ENCODE peak calls at places on chromosomes 12 and 14, in nine cellular contexts. P is SK-N-DZ, G is body of pancreas, I is adipocyte, Z is suprapubic skin, Q is lung microvascular endothelial cell, J is GM04503, R is neural crest cell, V is Caco-2. Y is an unnamed sample.

GRCh38 chr12:5615760-5616159 is 183.9 kb downstream of the NTF3 start:
- DNase-seq in P (no peak), G (no peak), I (no peak), Z (no peak), Q (no peak), J (no peak), R (no peak), V (no peak), Y (no peak)

GRCh38 chr14:58768977-58769376 is 131.2 kb downstream of the DACT1 start:
- DNase-seq in P (no peak), G (no peak), I (no peak), Z (no peak), Q (no peak), J (no peak), R (no peak), V (no peak), Y (no peak)

GRCh38 chr12:72323881-72324280 is 51.7 kb downstream of the TRHDE start:
- DNase-seq in P (no peak), G (no peak), I (peak; percentile 19), Z (no peak), Q (no peak), J (peak; percentile 56), R (no peak), V (no peak), Y (no peak)

GRCh38 chr12:26238341-26239126 is 43.2 kb downstream of the SSPN start:
- DNase-seq in P (no peak), G (no peak), I (peak; percentile 35), Z (no peak), Q (no peak), J (no peak), R (no peak), V (no peak), Y (no peak)

GRCh38 chr12:131044136-131044535 is 90.4 kb downstream of the ADGRD1 start:
- DNase-seq in P (no peak), G (no peak), I (no peak), Z (no peak), Q (no peak), J (no peak), R (no peak), V (no peak), Y (no peak)

GRCh38 chr14:77936138-77936639 is 136.3 kb downstream of the ADCK1 start:
- DNase-seq in P (no peak), G (no peak), I (no peak), Z (no peak), Q (no peak), J (no peak), R (no peak), V (no peak), Y (peak; percentile 66)

GRCh38 chr14:94697773-94698556 is 71.9 kb downstream of the GSC start:
- DNase-seq in P (no peak), G (no peak), I (no peak), Z (no peak), Q (no peak), J (no peak), R (no peak), V (no peak), Y (no peak)

GRCh38 chr14:35821546-35822411 is 4.4 kb upstream of the BRMS1L start:
- DNase-seq in P (peak; percentile 52), G (peak; percentile 24), I (peak; percentile 70), Z (no peak), Q (peak; percentile 50), J (no peak), R (no peak), V (peak; percentile 41), Y (peak; percentile 83)

GRCh38 chr12:93153321-93153720 is 224.2 kb upstream of the EEA1 start:
- DNase-seq in P (no peak), G (no peak), I (no peak), Z (no peak), Q (peak; percentile 31), J (no peak), R (no peak), V (no peak), Y (no peak)

GRCh38 chr12:127911289-127911688 is 355.7 kb upstream of the TMEM132C start:
- DNase-seq in P (no peak), G (no peak), I (no peak), Z (no peak), Q (no peak), J (no peak), R (no peak), V (no peak), Y (no peak)

GRCh38 chr12:72203764-72204335 is 68.3 kb upstream of the TRHDE start:
- DNase-seq in P (no peak), G (no peak), I (no peak), Z (no peak), Q (no peak), J (no peak), R (no peak), V (no peak), Y (no peak)

GRCh38 chr12:56880416-56881035 is 53.7 kb downstream of the SDR9C7 start:
- DNase-seq in P (no peak), G (no peak), I (no peak), Z (no peak), Q (no peak), J (peak; percentile 13), R (no peak), V (no peak), Y (no peak)

GRCh38 chr12:53259891-53260290 is 8.2 kb upstream of the ESPL1 start:
- DNase-seq in P (no peak), G (no peak), I (no peak), Z (no peak), Q (no peak), J (no peak), R (no peak), V (no peak), Y (no peak)

GRCh38 chr14:93010543-93011541 is 87.9 kb downstream of the CHGA start:
- DNase-seq in P (no peak), G (no peak), I (no peak), Z (no peak), Q (no peak), J (no peak), R (no peak), V (no peak), Y (peak; percentile 73)

GRCh38 chr14:95299271-95299670 is 20.4 kb downstream of the CLMN start:
- DNase-seq in P (no peak), G (no peak), I (no peak), Z (no peak), Q (no peak), J (no peak), R (no peak), V (no peak), Y (no peak)

GRCh38 chr12:18224745-18225144 is 36.6 kb upstream of the PIK3C2G start:
- DNase-seq in P (peak; percentile 15), G (no peak), I (peak; percentile 76), Z (no peak), Q (no peak), J (no peak), R (no peak), V (peak; percentile 15), Y (peak; percentile 21)

GRCh38 chr14:98270201-98270600 is 1001.8 kb downstream of the BCL11B start:
- DNase-seq in P (no peak), G (no peak), I (no peak), Z (no peak), Q (no peak), J (no peak), R (no peak), V (no peak), Y (no peak)

GRCh38 chr14:103576371-103577024 is 13.7 kb downstream of the COA8 start:
- DNase-seq in P (no peak), G (peak; percentile 92), I (peak; percentile 96), Z (peak; percentile 93), Q (peak; percentile 92), J (peak; percentile 75), R (peak; percentile 58), V (no peak), Y (no peak)

GRCh38 chr14:77027538-77028383 is 747 bp downstream of the IRF2BPL start:
- DNase-seq in P (no peak), G (peak; percentile 73), I (peak; percentile 85), Z (peak; percentile 91), Q (peak; percentile 69), J (no peak), R (peak; percentile 41), V (peak; percentile 73), Y (no peak)

GRCh38 chr14:99198746-99199145 is 73.3 kb downstream of the BCL11B start:
- DNase-seq in P (no peak), G (no peak), I (no peak), Z (no peak), Q (no peak), J (no peak), R (no peak), V (no peak), Y (no peak)

GRCh38 chr12:98745578-98746391 is 100.7 kb downstream of the APAF1 start:
- DNase-seq in P (no peak), G (peak; percentile 14), I (peak; percentile 67), Z (no peak), Q (peak; percentile 42), J (no peak), R (no peak), V (no peak), Y (no peak)

GRCh38 chr14:39576726-39577125 is 144.5 kb upstream of the FBXO33 start:
- DNase-seq in P (no peak), G (no peak), I (no peak), Z (no peak), Q (no peak), J (no peak), R (no peak), V (no peak), Y (no peak)

GRCh38 chr14:23518716-23519115 is 32.8 kb downstream of the ZFHX2 start:
- DNase-seq in P (no peak), G (no peak), I (no peak), Z (no peak), Q (no peak), J (no peak), R (no peak), V (no peak), Y (no peak)

GRCh38 chr12:112170376-112170775 is 45.0 kb downstream of the TRAFD1 start:
- DNase-seq in P (no peak), G (no peak), I (peak; percentile 30), Z (peak; percentile 70), Q (peak; percentile 41), J (no peak), R (no peak), V (peak; percentile 54), Y (no peak)